ENCODE peak calls at places on chromosomes 11 and 22, in six cellular contexts. P is WERI-Rb-1, A is AG04449, S is body of pancreas, J is epithelial cell of esophagus, T is AG09319. O is an unnamed sample.

GRCh38 chr22:41382098-41382578 is 396 bp downstream of the TEF start:
- DNase-seq in P (peak; percentile 65), A (no peak), S (peak; percentile 68), J (peak; percentile 30), T (no peak), O (no peak)

GRCh38 chr11:128521697-128522062 is 65.7 kb downstream of the ETS1 start:
- DNase-seq in P (no peak), A (no peak), S (no peak), J (no peak), T (no peak), O (peak; percentile 40)

GRCh38 chr22:27836181-27836580 is 34.6 kb upstream of the MN1 start:
- DNase-seq in P (no peak), A (no peak), S (no peak), J (no peak), T (peak; percentile 81), O (no peak)

GRCh38 chr22:29621761-29622526 is 18.5 kb downstream of the NF2 start:
- DNase-seq in P (no peak), A (peak; percentile 84), S (no peak), J (peak; percentile 97), T (peak; percentile 63), O (no peak)

GRCh38 chr22:47173535-47174021 is 411.1 kb downstream of the TBC1D22A start:
- DNase-seq in P (peak; percentile 2), A (no peak), S (no peak), J (no peak), T (no peak), O (no peak)

GRCh38 chr11:63906585-63906984 is 10.4 kb downstream of the RCOR2 start:
- DNase-seq in P (peak; percentile 45), A (no peak), S (peak; percentile 50), J (peak; percentile 39), T (no peak), O (no peak)

GRCh38 chr11:14075118-14075601 is 112.6 kb downstream of the SPON1 start:
- DNase-seq in P (peak; percentile 80), A (no peak), S (no peak), J (peak; percentile 58), T (no peak), O (no peak)

GRCh38 chr11:11620251-11620965 is 1.4 kb downstream of the GALNT18 start:
- DNase-seq in P (peak; percentile 48), A (no peak), S (peak; percentile 53), J (peak; percentile 68), T (no peak), O (no peak)

GRCh38 chr11:12802418-12803085 is 128.3 kb downstream of the TEAD1 start:
- DNase-seq in P (no peak), A (no peak), S (peak; percentile 96), J (peak; percentile 99), T (no peak), O (no peak)

GRCh38 chr11:66115638-66116410 is 45.8 kb downstream of the PACS1 start:
- DNase-seq in P (no peak), A (no peak), S (no peak), J (no peak), T (no peak), O (no peak)

GRCh38 chr11:118778898-118779297 is 12.1 kb downstream of the DDX6 start:
- DNase-seq in P (no peak), A (no peak), S (no peak), J (no peak), T (no peak), O (no peak)

GRCh38 chr22:46060292-46061123 is 83.5 kb upstream of the WNT7B start:
- DNase-seq in P (no peak), A (no peak), S (peak; percentile 12), J (no peak), T (no peak), O (no peak)

GRCh38 chr22:23478175-23478574 is 101.9 kb downstream of the IGLL1 start:
- DNase-seq in P (no peak), A (no peak), S (no peak), J (no peak), T (no peak), O (no peak)

GRCh38 chr11:68542617-68543016 is 82.1 kb downstream of the PPP6R3 start:
- DNase-seq in P (no peak), A (peak; percentile 67), S (no peak), J (peak; percentile 88), T (peak; percentile 19), O (no peak)

GRCh38 chr11:126423154-126423553 is 67.7 kb downstream of the ST3GAL4 start:
- DNase-seq in P (no peak), A (no peak), S (no peak), J (no peak), T (no peak), O (no peak)

GRCh38 chr22:49670610-49671330 is 156.9 kb downstream of the BRD1 start:
- DNase-seq in P (peak; percentile 68), A (no peak), S (no peak), J (no peak), T (no peak), O (no peak)

GRCh38 chr11:68927280-68928107 is 23.8 kb downstream of the IGHMBP2 start:
- DNase-seq in P (no peak), A (no peak), S (no peak), J (no peak), T (no peak), O (no peak)

GRCh38 chr11:2309251-2310072 is 7.6 kb downstream of the TSPAN32 start:
- DNase-seq in P (no peak), A (no peak), S (no peak), J (no peak), T (no peak), O (no peak)

GRCh38 chr11:86241956-86242525 is 2.5 kb upstream of the EED start:
- DNase-seq in P (no peak), A (no peak), S (no peak), J (no peak), T (no peak), O (no peak)

GRCh38 chr22:50684986-50685385 is 12.4 kb downstream of the SHANK3 start:
- DNase-seq in P (no peak), A (no peak), S (no peak), J (no peak), T (no peak), O (no peak)
- TF ChIP-seq CTCF in P (no peak), A (no peak), S (no peak), J (no peak), T (no peak), O (no peak)

DNA sequence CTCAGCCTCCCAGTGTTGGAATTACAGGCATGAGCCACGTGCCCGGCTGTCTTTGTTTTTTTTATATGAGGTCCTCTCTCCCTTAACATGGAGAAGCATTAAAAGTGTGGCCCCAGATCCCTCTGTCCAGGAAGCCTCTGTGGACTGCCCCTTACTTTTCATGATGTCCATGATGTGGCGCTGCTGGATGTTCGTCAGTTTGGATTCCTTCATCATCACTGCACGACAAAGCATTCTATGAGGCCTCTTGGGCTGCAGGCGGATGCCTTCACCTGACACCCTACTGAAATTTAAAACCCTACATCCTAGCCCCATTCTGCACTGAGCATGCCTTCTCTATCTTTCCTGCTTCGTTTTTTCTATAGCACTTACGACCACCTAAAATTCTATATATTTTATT is 2.1 kb downstream of the C22orf23 start:
- DNase-seq in P (no peak), A (no peak), S (no peak), J (peak; percentile 47), T (no peak), O (no peak)
- TF ChIP-seq CTCF in P (peak; percentile 3), A (no peak), S (no peak), J (peak; percentile 11), T (no peak), O (no peak)

GRCh38 chr11:20164152-20164551 is 3.9 kb upstream of the DBX1 start:
- DNase-seq in P (no peak), A (no peak), S (no peak), J (no peak), T (no peak), O (no peak)
- TF ChIP-seq CTCF in P (no peak), A (no peak), S (no peak), J (no peak), T (no peak), O (no peak)

DNA sequence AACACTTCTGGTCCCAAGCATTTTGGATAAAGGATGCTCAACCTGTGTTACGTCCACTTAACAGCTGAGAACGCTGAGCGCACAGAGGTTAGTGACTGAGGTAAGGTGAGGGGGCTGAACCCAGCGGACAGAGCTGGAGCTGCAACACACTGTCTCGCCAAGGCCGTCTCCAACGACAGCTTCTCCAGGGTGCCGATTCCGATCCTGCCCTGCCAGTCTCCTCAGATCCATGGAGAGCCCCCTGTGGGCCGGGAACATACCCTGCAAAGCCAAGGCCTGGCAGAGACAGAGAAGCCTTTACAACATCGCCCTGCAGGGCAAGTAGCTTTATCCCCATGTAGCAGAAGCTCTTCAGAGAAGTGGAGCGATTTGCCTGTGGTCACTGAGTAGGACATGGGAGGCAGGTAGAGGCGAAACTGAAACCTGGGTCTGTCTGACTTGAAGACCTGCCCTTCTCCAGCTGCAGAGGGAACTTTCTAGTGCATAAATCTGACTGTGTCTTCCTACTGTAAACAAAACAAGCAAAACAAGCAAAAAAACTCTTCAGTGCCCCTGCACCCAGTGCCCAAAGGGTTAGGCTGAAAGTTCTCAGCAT is 72.8 kb downstream of the SCUBE1 start:
- DNase-seq in P (peak; percentile 36), A (no peak), S (no peak), J (no peak), T (no peak), O (no peak)
- TF ChIP-seq CTCF in P (peak; percentile 53), A (no peak), S (no peak), J (no peak), T (peak; percentile 8), O (no peak)

O was measured in activated B cell treated with CpG ODN at 0.5 μM for 24 hours.